ENCODE peak calls at places on chromosomes 2 and 18, in nine cellular contexts. P is epithelial cell of esophagus; U is EL; G is 8988T; O is osteoblast; N is GM03348; I is LoVo; D is activated T-helper 1 cell treated with anti-CD3 and anti-CD28 coated beads, Interleukin-12 subunit alpha, Interleukin-12 subunit beta, Interleukin-2, Interleukin-4 antibody, amounts not matched to agents 30 ng/mL and 10 ng/mL and 1 ng/mL, durations not matched to agents 14 hours and 24 hours and 36 hours; V is NCI-H510A treated with DMSO at 0.1 percent for 48 hours. L is an unnamed sample.

GRCh38 chr2:55952415-55952814 is 28.8 kb upstream of the EFEMP1 start:
- DNase-seq in P (no peak), U (no peak), G (no peak), V (no peak), D (no peak), O (no peak), N (no peak), I (no peak), L (no peak)

GRCh38 chr2:67604360-67604759 is 207.2 kb downstream of the ETAA1 start:
- DNase-seq in P (no peak), D (no peak), G (no peak), O (no peak), V (no peak), N (peak), I (no peak), U (peak), L (no peak)

GRCh38 chr2:72892506-72893173 is 5.4 kb downstream of the SPR start:
- DNase-seq in G (peak), D (peak), I (peak), V (peak), P (peak), U (peak), N (peak), O (peak), L (peak)

GRCh38 chr18:13524054-13524453 is 202.3 kb downstream of the FAM210A start:
- DNase-seq in I (no peak), D (no peak), P (no peak), U (no peak), V (no peak), G (no peak), O (no peak), N (no peak), L (no peak)

GRCh38 chr2:141534671-141535359 is 596.0 kb downstream of the LRP1B start:
- DNase-seq in V (no peak), D (no peak), P (no peak), O (no peak), I (no peak), U (no peak), G (no peak), N (no peak), L (no peak)

GRCh38 chr2:27123302-27124150 is at the start of gene ABHD1:
- DNase-seq in U (peak), I (peak), D (peak), V (peak), N (peak), G (no peak), O (peak), P (peak), L (peak)

GRCh38 chr2:219204425-219205164 is 2.0 kb upstream of the ZFAND2B start:
- DNase-seq in N (no peak), O (no peak), I (no peak), P (no peak), V (no peak), U (no peak), D (no peak), G (no peak), L (no peak)

GRCh38 chr2:232988444-232988843 is 24.6 kb downstream of the NGEF start:
- DNase-seq in D (no peak), G (peak), U (peak), P (peak), V (no peak), O (peak), N (peak), I (peak), L (peak)

GRCh38 chr2:215960825-215961224 is 52.5 kb downstream of the MREG start:
- DNase-seq in V (peak), U (no peak), I (no peak), N (no peak), P (no peak), D (no peak), G (no peak), O (peak), L (no peak)

GRCh38 chr18:80154293-80154692 is 45.2 kb downstream of the ADNP2 start:
- DNase-seq in O (peak), P (peak), G (no peak), V (peak), N (peak), I (peak), D (no peak), U (peak), L (peak)

GRCh38 chr18:49100226-49100968 is 149.6 kb upstream of the SMAD7 start:
- DNase-seq in D (no peak), N (no peak), I (no peak), G (no peak), O (no peak), V (no peak), U (no peak), P (peak), L (no peak)

GRCh38 chr2:149993316-149993715 is 405.7 kb upstream of the MMADHC start:
- DNase-seq in N (no peak), O (no peak), G (no peak), U (no peak), I (no peak), V (no peak), P (no peak), D (no peak), L (no peak)

GRCh38 chr2:16318474-16319195 is 347.0 kb downstream of the CYRIA start:
- DNase-seq in G (no peak), P (no peak), I (no peak), D (no peak), N (no peak), U (no peak), V (no peak), O (peak), L (peak)

GRCh38 chr2:113791697-113792590 is 35.5 kb upstream of the SLC35F5 start:
- DNase-seq in V (no peak), G (no peak), I (no peak), N (no peak), D (no peak), O (no peak), U (peak), P (peak), L (no peak)

GRCh38 chr2:98502556-98503335 is 58.1 kb downstream of the INPP4A start:
- DNase-seq in P (peak), I (no peak), N (peak), D (no peak), G (no peak), V (no peak), O (no peak), U (peak), L (no peak)

GRCh38 chr2:176668879-176669395 is 399.7 kb downstream of the MTX2 start:
- DNase-seq in V (no peak), P (no peak), G (no peak), D (no peak), O (no peak), N (peak), I (no peak), U (no peak), L (no peak)

GRCh38 chr2:23381084-23381483 is 3.9 kb upstream of the KLHL29 start:
- DNase-seq in U (peak), D (no peak), P (peak), V (peak), I (peak), O (no peak), N (peak), G (no peak), L (no peak)

GRCh38 chr2:149808556-149808955 is 221.0 kb upstream of the MMADHC start:
- DNase-seq in V (no peak), O (no peak), G (no peak), U (no peak), N (peak), D (no peak), P (no peak), I (no peak), L (no peak)

GRCh38 chr2:99481941-99482340 is 7.9 kb downstream of the REV1 start:
- DNase-seq in I (no peak), N (no peak), O (no peak), P (peak), G (no peak), D (no peak), U (peak), V (no peak), L (peak)

GRCh38 chr2:231926761-231927565 is 767 bp upstream of the NPPC start:
- DNase-seq in V (peak), N (no peak), O (peak), G (no peak), D (no peak), U (peak), I (no peak), P (peak), L (peak)

GRCh38 chr2:234102112-234102511 is 51.6 kb downstream of the SPP2 start:
- DNase-seq in U (no peak), O (no peak), V (peak), I (no peak), P (peak), D (no peak), G (no peak), N (no peak), L (peak)

GRCh38 chr2:31467426-31467825 is 52.9 kb upstream of the XDH start:
- DNase-seq in D (no peak), O (no peak), P (peak), G (no peak), U (no peak), I (no peak), V (peak), N (no peak), L (peak)

GRCh38 chr2:236972491-236973379 is 113.0 kb upstream of the COPS8 start:
- DNase-seq in G (no peak), P (peak), D (no peak), N (peak), I (no peak), O (peak), V (peak), U (peak), L (peak)

GRCh38 chr2:219442206-219443015 is 7.8 kb downstream of the SPEG start:
- DNase-seq in O (peak), G (no peak), D (no peak), P (no peak), I (no peak), N (peak), U (peak), V (no peak), L (peak)

GRCh38 chr2:11203480-11203879 is 48.2 kb downstream of the SLC66A3 start:
- DNase-seq in P (peak), O (peak), I (peak), G (no peak), N (peak), V (no peak), D (no peak), U (peak), L (no peak)

GRCh38 chr2:45255568-45255967 is 246.3 kb upstream of the SIX2 start:
- DNase-seq in I (no peak), G (no peak), V (no peak), O (no peak), U (no peak), D (no peak), P (no peak), N (no peak), L (no peak)

GRCh38 chr2:6909431-6910385 is 7.5 kb upstream of the RNF144A start:
- DNase-seq in V (no peak), U (no peak), D (peak), N (no peak), I (no peak), O (no peak), P (no peak), G (no peak), L (no peak)

GRCh38 chr2:128342550-128342949 is 23.9 kb upstream of the HS6ST1 start:
- DNase-seq in D (no peak), I (no peak), O (peak), G (no peak), V (no peak), N (no peak), P (no peak), U (peak), L (no peak)